ENCODE peak calls at places on chromosomes 3 and 15, in five cellular contexts. U is HS-27A; D is GM13977; Q is activated CD8-positive, alpha-beta memory T cell treated with anti-CD3 and anti-CD28 coated beads for 48 hours; T is GM23248. L is an unnamed sample.

GRCh38 chr3:144900366-144900765 is 928.7 kb downstream of the DIPK2A start:
- DNase-seq in U (no peak), D (no peak), Q (no peak), T (peak; percentile 26), L (no peak)

GRCh38 chr15:81011593-81011992 is 10.9 kb downstream of the TLNRD1 start:
- DNase-seq in U (no peak), D (no peak), Q (no peak), T (peak; percentile 78), L (no peak)

GRCh38 chr3:149582395-149582794 is 75.4 kb downstream of the WWTR1 start:
- DNase-seq in U (no peak), D (no peak), Q (no peak), T (no peak), L (no peak)

GRCh38 chr15:66290518-66290917 is 2.9 kb upstream of the DIS3L start:
- DNase-seq in U (no peak), D (no peak), Q (no peak), T (no peak), L (no peak)

GRCh38 chr15:56468271-56468912 is 3.5 kb upstream of the MNS1 start:
- DNase-seq in U (no peak), D (peak; percentile 49), Q (no peak), T (peak; percentile 42), L (peak; percentile 38)

GRCh38 chr15:100042558-100042957 is 299.2 kb downstream of the ADAMTS17 start:
- DNase-seq in U (no peak), D (no peak), Q (no peak), T (no peak), L (no peak)

GRCh38 chr3:172607305-172608121 is 84.3 kb upstream of the TNFSF10 start:
- DNase-seq in U (no peak), D (peak; percentile 30), Q (no peak), T (peak; percentile 86), L (peak; percentile 36)

GRCh38 chr3:165837058-165837525 is at the start of gene BCHE:
- DNase-seq in U (no peak), D (no peak), Q (no peak), T (no peak), L (no peak)

GRCh38 chr15:62752687-62753517 is 289.6 kb upstream of the TPM1 start:
- DNase-seq in U (peak; percentile 79), D (no peak), Q (no peak), T (peak; percentile 59), L (no peak)

GRCh38 chr3:106943071-106943470 is 434.2 kb upstream of the CCDC54 start:
- DNase-seq in U (no peak), D (no peak), Q (no peak), T (peak; percentile 43), L (no peak)

GRCh38 chr15:37134699-37135131 is 34.4 kb upstream of the MEIS2 start:
- DNase-seq in U (peak; percentile 35), D (no peak), Q (no peak), T (peak; percentile 75), L (no peak)

GRCh38 chr3:94301346-94301745 is 238.5 kb downstream of the NSUN3 start:
- DNase-seq in U (peak; percentile 33), D (no peak), Q (no peak), T (peak; percentile 26), L (no peak)

GRCh38 chr15:23503546-23503945 is 56.5 kb upstream of the GOLGA6L2 start:
- DNase-seq in U (no peak), D (no peak), Q (no peak), T (no peak), L (no peak)

GRCh38 chr15:72599855-72600464 is 54.5 kb upstream of the GOLGA6B start:
- DNase-seq in U (peak; percentile 29), D (peak; percentile 42), Q (no peak), T (peak; percentile 65), L (peak; percentile 47)

GRCh38 chr15:80710635-80711553 is 15.8 kb downstream of the ABHD17C start:
- DNase-seq in U (no peak), D (peak; percentile 55), Q (peak; percentile 22), T (peak; percentile 42), L (peak; percentile 54)

GRCh38 chr15:98954411-98954810 is 53.2 kb downstream of the PGPEP1L start:
- DNase-seq in U (peak; percentile 12), D (no peak), Q (no peak), T (peak; percentile 89), L (no peak)

GRCh38 chr15:67110958-67111864 is 45.8 kb downstream of the SMAD3 start:
- DNase-seq in U (no peak), D (no peak), Q (no peak), T (peak; percentile 52), L (no peak)

GRCh38 chr3:150495563-150496168 is 50.6 kb downstream of the SERP1 start:
- DNase-seq in U (peak; percentile 36), D (peak; percentile 50), Q (no peak), T (peak; percentile 65), L (peak; percentile 63)

GRCh38 chr3:184448321-184449160 is 68.7 kb downstream of the CHRD start:
- DNase-seq in U (peak; percentile 50), D (no peak), Q (no peak), T (peak; percentile 72), L (no peak)

GRCh38 chr3:66722675-66723074 is 221.9 kb upstream of the LRIG1 start:
- DNase-seq in U (peak; percentile 62), D (no peak), Q (no peak), T (peak; percentile 80), L (no peak)

GRCh38 chr3:134840459-134840858 is 45.4 kb downstream of the EPHB1 start:
- DNase-seq in U (no peak), D (no peak), Q (no peak), T (no peak), L (no peak)

GRCh38 chr3:56251343-56251945 is 216.8 kb downstream of the ERC2 start:
- DNase-seq in U (peak; percentile 45), D (peak; percentile 56), Q (no peak), T (peak; percentile 60), L (peak; percentile 48)

L was measured in GM13976.